ENCODE peak calls at places on chromosomes 5 and 9, in six cellular contexts. One of them, this sample, is unnamed.

GRCh38 chr5:159902444-159903121 is 13.7 kb upstream of the ADRA1B start:
- DNase-seq in lower leg skin: no peak
- DNase-seq in IMR-90: peak
- DNase-seq in A549: peak
- DNase-seq in heart left ventricle: no peak
- DNase-seq in suprapubic skin: no peak
- DNase-seq in this sample: no peak

GRCh38 chr5:60488466-60489130 is 211.4 kb downstream of the DEPDC1B start:
- DNase-seq in suprapubic skin: no peak
- DNase-seq in IMR-90: no peak
- DNase-seq in A549: no peak
- DNase-seq in lower leg skin: no peak
- DNase-seq in heart left ventricle: no peak
- DNase-seq in this sample: no peak

GRCh38 chr5:80343067-80343466 is 23.3 kb downstream of the SPZ1 start:
- DNase-seq in A549: no peak
- DNase-seq in suprapubic skin: no peak
- DNase-seq in lower leg skin: no peak
- DNase-seq in heart left ventricle: no peak
- DNase-seq in IMR-90: peak
- DNase-seq in this sample: no peak

GRCh38 chr5:156314416-156314815 is 12.5 kb upstream of the SGCD start:
- DNase-seq in lower leg skin: no peak
- DNase-seq in IMR-90: no peak
- DNase-seq in A549: no peak
- DNase-seq in suprapubic skin: no peak
- DNase-seq in heart left ventricle: no peak
- DNase-seq in this sample: no peak

GRCh38 chr5:132238901-132239500 is 11.3 kb upstream of the P4HA2 start:
- DNase-seq in heart left ventricle: no peak
- DNase-seq in IMR-90: no peak
- DNase-seq in A549: no peak
- DNase-seq in suprapubic skin: peak
- DNase-seq in lower leg skin: peak
- DNase-seq in this sample: no peak

GRCh38 chr5:75510836-75511434 is 494 bp downstream of the CERT1 start:
- DNase-seq in IMR-90: peak
- DNase-seq in A549: peak
- DNase-seq in suprapubic skin: peak
- DNase-seq in lower leg skin: no peak
- DNase-seq in heart left ventricle: peak
- DNase-seq in this sample: peak

GRCh38 chr9:128457207-128457606 is 1.4 kb downstream of the ODF2 start:
- DNase-seq in IMR-90: no peak
- DNase-seq in lower leg skin: no peak
- DNase-seq in heart left ventricle: no peak
- DNase-seq in A549: no peak
- DNase-seq in suprapubic skin: no peak
- DNase-seq in this sample: peak

GRCh38 chr5:71830626-71831539 is 111.8 kb downstream of the CARTPT start:
- DNase-seq in IMR-90: peak
- DNase-seq in suprapubic skin: no peak
- DNase-seq in A549: peak
- DNase-seq in heart left ventricle: peak
- DNase-seq in lower leg skin: peak
- DNase-seq in this sample: peak

GRCh38 chr5:158164648-158165047 is 305.7 kb upstream of the CLINT1 start:
- DNase-seq in A549: no peak
- DNase-seq in suprapubic skin: no peak
- DNase-seq in IMR-90: no peak
- DNase-seq in heart left ventricle: no peak
- DNase-seq in lower leg skin: no peak
- DNase-seq in this sample: no peak

GRCh38 chr5:1201327-1202025 is at the start of gene SLC6A19:
- DNase-seq in IMR-90: no peak
- DNase-seq in heart left ventricle: peak
- DNase-seq in A549: no peak
- DNase-seq in lower leg skin: no peak
- DNase-seq in suprapubic skin: no peak
- DNase-seq in this sample: no peak

GRCh38 chr5:157253547-157253946 is 12.4 kb upstream of the CYFIP2 start:
- DNase-seq in IMR-90: peak
- DNase-seq in heart left ventricle: no peak
- DNase-seq in suprapubic skin: no peak
- DNase-seq in lower leg skin: no peak
- DNase-seq in A549: peak
- DNase-seq in this sample: peak

GRCh38 chr5:34584165-34584564 is 72.0 kb upstream of the RAI14 start:
- DNase-seq in lower leg skin: no peak
- DNase-seq in IMR-90: no peak
- DNase-seq in suprapubic skin: no peak
- DNase-seq in A549: no peak
- DNase-seq in heart left ventricle: no peak
- DNase-seq in this sample: no peak

GRCh38 chr9:14887149-14887548 is 23.1 kb downstream of the FREM1 start:
- DNase-seq in lower leg skin: no peak
- DNase-seq in heart left ventricle: no peak
- DNase-seq in suprapubic skin: no peak
- DNase-seq in IMR-90: no peak
- DNase-seq in A549: no peak
- DNase-seq in this sample: no peak

GRCh38 chr9:120720404-120720803 is 6.1 kb upstream of the MEGF9 start:
- DNase-seq in IMR-90: no peak
- DNase-seq in heart left ventricle: no peak
- DNase-seq in A549: no peak
- DNase-seq in lower leg skin: no peak
- DNase-seq in suprapubic skin: no peak
- DNase-seq in this sample: no peak

GRCh38 chr5:174491265-174491664 is 233.1 kb upstream of the MSX2 start:
- DNase-seq in lower leg skin: no peak
- DNase-seq in A549: no peak
- DNase-seq in heart left ventricle: no peak
- DNase-seq in suprapubic skin: no peak
- DNase-seq in IMR-90: no peak
- DNase-seq in this sample: no peak

GRCh38 chr5:168365581-168366081 is 74.2 kb downstream of the WWC1 start:
- DNase-seq in suprapubic skin: no peak
- DNase-seq in heart left ventricle: no peak
- DNase-seq in A549: peak
- DNase-seq in IMR-90: peak
- DNase-seq in lower leg skin: peak
- DNase-seq in this sample: no peak

GRCh38 chr5:3602713-3603502 is 7.3 kb downstream of the IRX1 start:
- DNase-seq in suprapubic skin: no peak
- DNase-seq in lower leg skin: peak
- DNase-seq in IMR-90: no peak
- DNase-seq in heart left ventricle: peak
- DNase-seq in A549: no peak
- DNase-seq in this sample: no peak

GRCh38 chr5:115573133-115573532 is 28.6 kb upstream of the FEM1C start:
- DNase-seq in IMR-90: peak
- DNase-seq in suprapubic skin: no peak
- DNase-seq in lower leg skin: no peak
- DNase-seq in heart left ventricle: no peak
- DNase-seq in A549: no peak
- DNase-seq in this sample: no peak

GRCh38 chr5:57492632-57493031 is 10.0 kb upstream of the ACTBL2 start:
- DNase-seq in lower leg skin: no peak
- DNase-seq in suprapubic skin: no peak
- DNase-seq in IMR-90: no peak
- DNase-seq in heart left ventricle: no peak
- DNase-seq in A549: no peak
- DNase-seq in this sample: no peak

GRCh38 chr5:151480859-151481258 is 33.5 kb downstream of the SLC36A1 start:
- DNase-seq in A549: no peak
- DNase-seq in heart left ventricle: no peak
- DNase-seq in suprapubic skin: no peak
- DNase-seq in lower leg skin: no peak
- DNase-seq in IMR-90: peak
- DNase-seq in this sample: no peak

GRCh38 chr5:102691434-102691833 is 63.7 kb upstream of the PAM start:
- DNase-seq in lower leg skin: no peak
- DNase-seq in suprapubic skin: no peak
- DNase-seq in A549: no peak
- DNase-seq in IMR-90: no peak
- DNase-seq in heart left ventricle: no peak
- DNase-seq in this sample: no peak

GRCh38 chr5:60161340-60161934 is 267.9 kb upstream of the PDE4D start:
- DNase-seq in heart left ventricle: no peak
- DNase-seq in lower leg skin: no peak
- DNase-seq in A549: peak
- DNase-seq in suprapubic skin: no peak
- DNase-seq in IMR-90: peak
- DNase-seq in this sample: no peak

GRCh38 chr5:133841831-133842750 is 126.3 kb downstream of the C5orf15 start:
- DNase-seq in heart left ventricle: no peak
- DNase-seq in A549: no peak
- DNase-seq in IMR-90: no peak
- DNase-seq in lower leg skin: peak
- DNase-seq in suprapubic skin: peak
- DNase-seq in this sample: no peak
- TF ChIP-seq POLR2A in heart left ventricle: no peak
- TF ChIP-seq POLR2A in A549: no peak
- TF ChIP-seq POLR2A in IMR-90: no peak
- TF ChIP-seq POLR2A in lower leg skin: no peak
- TF ChIP-seq POLR2A in suprapubic skin: no peak
- TF ChIP-seq POLR2A in this sample: no peak

DNA sequence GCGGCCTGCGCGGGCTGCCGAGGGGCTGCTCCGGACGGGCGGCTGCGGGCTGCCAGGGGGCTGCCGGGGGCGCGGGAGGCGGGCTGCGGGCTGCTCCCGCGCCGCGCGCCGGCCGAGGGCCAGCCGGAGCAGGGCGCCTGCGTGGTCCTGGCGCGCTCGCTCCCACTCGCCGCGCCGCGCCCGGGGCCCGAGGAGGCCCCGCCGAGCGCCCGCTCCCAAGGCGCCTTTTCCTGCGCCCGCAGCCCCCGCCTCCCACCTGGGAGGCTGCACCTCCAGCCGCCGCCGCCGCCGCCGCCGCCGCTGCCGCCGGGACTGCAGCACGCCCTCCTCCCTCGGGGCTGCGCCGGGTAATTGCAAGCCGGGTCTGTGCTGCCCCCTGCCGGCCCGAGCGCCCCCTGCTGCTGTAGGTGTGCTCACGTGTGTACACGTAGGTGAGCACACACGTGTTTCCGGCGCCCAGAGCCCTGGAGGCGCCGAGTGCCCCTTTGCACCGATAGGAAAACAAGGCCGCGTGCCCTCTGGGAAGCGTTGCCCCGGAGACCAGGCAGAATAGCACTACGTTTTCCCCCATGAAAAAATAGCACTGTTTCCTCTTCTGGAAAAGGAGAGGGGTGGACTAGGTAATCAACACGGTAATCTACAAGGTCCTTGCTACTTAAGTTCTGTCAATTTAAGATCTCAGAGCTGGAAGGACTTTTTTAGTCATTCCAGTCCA is at the start of gene EPB41L4B:
- DNase-seq in lower leg skin: peak
- DNase-seq in suprapubic skin: peak
- DNase-seq in IMR-90: peak
- DNase-seq in A549: peak
- DNase-seq in heart left ventricle: peak
- DNase-seq in this sample: peak
- H3K4me3 ChIP-seq in lower leg skin: no peak
- H3K4me3 ChIP-seq in suprapubic skin: peak
- H3K4me3 ChIP-seq in IMR-90: peak
- H3K4me3 ChIP-seq in A549: peak
- H3K4me3 ChIP-seq in heart left ventricle: peak
- H3K4me3 ChIP-seq in this sample: peak

DNA sequence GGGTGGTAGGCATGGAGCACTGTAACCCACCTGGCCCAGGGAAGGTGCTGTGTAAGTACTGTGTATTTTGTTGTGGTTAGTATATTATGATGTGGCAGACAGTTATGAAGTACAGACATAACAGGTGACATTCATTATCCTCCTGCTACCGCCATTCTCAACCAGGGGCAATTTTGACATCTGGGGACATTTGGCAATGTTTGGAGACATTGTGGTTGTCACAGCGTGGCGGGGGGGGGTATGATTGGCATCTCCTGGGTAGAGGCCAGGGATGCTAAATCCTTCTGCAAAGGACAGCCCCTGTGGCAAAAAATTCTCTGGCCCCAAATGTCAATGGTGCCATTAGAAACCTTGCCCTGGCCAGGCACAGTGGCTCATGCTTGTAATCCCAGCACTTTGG is 9.8 kb upstream of the RPL26L1 start:
- DNase-seq in A549: no peak
- DNase-seq in suprapubic skin: no peak
- DNase-seq in IMR-90: no peak
- DNase-seq in heart left ventricle: no peak
- DNase-seq in lower leg skin: no peak
- DNase-seq in this sample: no peak
- TF ChIP-seq POLR2A in A549: no peak
- TF ChIP-seq POLR2A in suprapubic skin: no peak
- TF ChIP-seq POLR2A in IMR-90: no peak
- TF ChIP-seq POLR2A in heart left ventricle: no peak
- TF ChIP-seq POLR2A in lower leg skin: no peak
- TF ChIP-seq POLR2A in this sample: no peak

GRCh38 chr9:27367175-27367798 is 70.3 kb upstream of the EQTN start:
- DNase-seq in A549: no peak
- DNase-seq in lower leg skin: no peak
- DNase-seq in suprapubic skin: no peak
- DNase-seq in heart left ventricle: no peak
- DNase-seq in IMR-90: no peak
- DNase-seq in this sample: no peak
- H3K4me3 ChIP-seq in A549: no peak
- H3K4me3 ChIP-seq in lower leg skin: no peak
- H3K4me3 ChIP-seq in suprapubic skin: no peak
- H3K4me3 ChIP-seq in heart left ventricle: no peak
- H3K4me3 ChIP-seq in IMR-90: no peak
- H3K4me3 ChIP-seq in this sample: no peak

DNA sequence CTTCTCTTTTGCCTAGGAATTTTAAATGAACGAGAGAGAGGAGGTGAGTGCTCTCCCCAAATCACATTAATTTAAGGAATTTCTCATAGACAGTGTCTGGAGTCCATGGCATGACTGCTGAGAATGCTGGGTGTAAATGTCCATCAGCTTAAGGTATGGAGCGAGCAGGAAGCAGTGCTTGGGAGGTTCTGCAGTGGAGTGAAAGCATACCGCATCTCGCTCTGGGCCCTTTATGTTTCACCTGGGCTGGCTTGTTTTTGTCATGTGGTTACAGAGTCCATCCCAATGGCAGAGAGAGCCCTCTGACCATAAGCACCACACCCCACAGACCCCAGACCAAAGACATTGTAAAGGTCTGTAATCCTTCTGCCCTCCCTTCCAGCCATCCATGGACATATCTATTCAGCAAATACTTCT is 20.6 kb upstream of the TNFAIP8 start:
- DNase-seq in IMR-90: no peak
- DNase-seq in heart left ventricle: no peak
- DNase-seq in suprapubic skin: no peak
- DNase-seq in lower leg skin: no peak
- DNase-seq in A549: no peak
- DNase-seq in this sample: no peak
- TF ChIP-seq POLR2A in IMR-90: no peak
- TF ChIP-seq POLR2A in heart left ventricle: no peak
- TF ChIP-seq POLR2A in suprapubic skin: no peak
- TF ChIP-seq POLR2A in lower leg skin: no peak
- TF ChIP-seq POLR2A in A549: no peak
- TF ChIP-seq POLR2A in this sample: no peak

This sample was measured in ovary.